ENCODE peak calls at places on chromosomes 11 and 22, in nine cellular contexts. A is IMR-90, K is esophagus muscularis mucosa, Z is A549, O is heart left ventricle, J is stomach, R is H54, Y is vagina, B is transverse colon. E is an unnamed sample.

GRCh38 chr11:17846852-17847453 is 112.4 kb downstream of the KCNC1 start:
- DNase-seq in A (peak), K (no peak), Z (peak), O (peak), J (no peak), R (peak), Y (no peak), B (no peak), E (no peak)

GRCh38 chr11:121137005-121137404 is 36.0 kb downstream of the TECTA start:
- DNase-seq in A (no peak), K (no peak), Z (no peak), O (no peak), J (no peak), R (no peak), Y (no peak), B (no peak), E (no peak)

GRCh38 chr11:114166897-114167323 is 107.4 kb downstream of the ZBTB16 start:
- DNase-seq in A (peak), K (no peak), Z (no peak), O (no peak), J (no peak), R (no peak), Y (no peak), B (no peak), E (no peak)

GRCh38 chr22:31223786-31224191 is 11.7 kb downstream of the LIMK2 start:
- DNase-seq in A (no peak), K (no peak), Z (no peak), O (no peak), J (no peak), R (no peak), Y (no peak), B (no peak), E (no peak)

GRCh38 chr22:49606562-49606961 is 221.1 kb downstream of the BRD1 start:
- DNase-seq in A (no peak), K (no peak), Z (no peak), O (no peak), J (no peak), R (no peak), Y (no peak), B (no peak), E (no peak)

GRCh38 chr22:46002757-46003270 is 25.9 kb upstream of the WNT7B start:
- DNase-seq in A (peak), K (no peak), Z (no peak), O (no peak), J (no peak), R (peak), Y (no peak), B (no peak), E (no peak)

GRCh38 chr11:10257478-10257877 is 36.5 kb downstream of the SBF2 start:
- DNase-seq in A (no peak), K (no peak), Z (no peak), O (no peak), J (no peak), R (no peak), Y (no peak), B (no peak), E (no peak)

GRCh38 chr11:6505577-6506240 is 8.6 kb downstream of the DNHD1 start:
- DNase-seq in A (peak), K (no peak), Z (peak), O (no peak), J (no peak), R (no peak), Y (no peak), B (no peak), E (no peak)

GRCh38 chr11:62614275-62614674 is 1.2 kb downstream of the ROM1 start:
- DNase-seq in A (no peak), K (no peak), Z (no peak), O (no peak), J (peak), R (peak), Y (no peak), B (no peak), E (no peak)

GRCh38 chr11:44427432-44427831 is 117.5 kb upstream of the ALX4 start:
- DNase-seq in A (no peak), K (no peak), Z (peak), O (no peak), J (no peak), R (no peak), Y (no peak), B (no peak), E (no peak)

GRCh38 chr11:126268708-126269579 is at the start of the genes FOXRED1 and SRPRA:
- DNase-seq in A (peak), K (peak), Z (peak), O (peak), J (peak), R (peak), Y (peak), B (peak), E (peak)

GRCh38 chr22:29102300-29102699 is 29.5 kb downstream of the KREMEN1 start:
- DNase-seq in A (no peak), K (no peak), Z (no peak), O (no peak), J (no peak), R (no peak), Y (no peak), B (no peak), E (no peak)

GRCh38 chr11:115674831-115675230 is 170.6 kb upstream of the CADM1 start:
- DNase-seq in A (no peak), K (no peak), Z (no peak), O (no peak), J (no peak), R (no peak), Y (no peak), B (no peak), E (no peak)

GRCh38 chr11:120326845-120327281 is 1.8 kb downstream of the TLCD5 start:
- DNase-seq in A (peak), K (no peak), Z (peak), O (no peak), J (no peak), R (no peak), Y (no peak), B (no peak), E (no peak)

DNA sequence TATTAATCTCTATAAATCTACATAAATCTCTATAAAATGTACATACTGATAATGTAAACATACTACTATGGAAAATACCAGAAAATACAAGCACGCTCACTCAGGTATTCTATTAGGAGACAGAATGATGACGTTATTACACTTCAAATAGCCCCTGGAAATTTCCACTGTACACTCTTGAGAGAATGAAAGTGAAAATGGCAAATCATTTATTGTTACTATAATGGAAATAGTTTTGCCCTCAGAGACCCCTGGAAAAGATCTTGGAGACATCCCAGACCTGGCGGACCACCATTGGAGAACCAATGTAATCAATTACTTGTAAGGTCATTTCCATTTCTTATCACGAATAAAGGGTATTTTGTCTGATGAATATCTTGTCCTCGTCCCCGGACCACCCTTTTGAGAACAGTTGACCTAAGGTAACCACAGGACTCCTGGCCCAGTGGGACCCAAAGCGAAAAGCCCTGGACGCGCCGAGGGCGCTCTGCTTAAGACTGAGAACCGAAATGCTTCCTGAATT is 509 bp upstream of the PRRG4 start:
- DNase-seq in A (no peak), K (no peak), Z (no peak), O (no peak), J (no peak), R (no peak), Y (no peak), B (no peak), E (no peak)
- TF ChIP-seq POLR2A in A (no peak), K (no peak), Z (no peak), O (no peak), J (no peak), R (no peak), Y (no peak), B (peak), E (peak)

DNA sequence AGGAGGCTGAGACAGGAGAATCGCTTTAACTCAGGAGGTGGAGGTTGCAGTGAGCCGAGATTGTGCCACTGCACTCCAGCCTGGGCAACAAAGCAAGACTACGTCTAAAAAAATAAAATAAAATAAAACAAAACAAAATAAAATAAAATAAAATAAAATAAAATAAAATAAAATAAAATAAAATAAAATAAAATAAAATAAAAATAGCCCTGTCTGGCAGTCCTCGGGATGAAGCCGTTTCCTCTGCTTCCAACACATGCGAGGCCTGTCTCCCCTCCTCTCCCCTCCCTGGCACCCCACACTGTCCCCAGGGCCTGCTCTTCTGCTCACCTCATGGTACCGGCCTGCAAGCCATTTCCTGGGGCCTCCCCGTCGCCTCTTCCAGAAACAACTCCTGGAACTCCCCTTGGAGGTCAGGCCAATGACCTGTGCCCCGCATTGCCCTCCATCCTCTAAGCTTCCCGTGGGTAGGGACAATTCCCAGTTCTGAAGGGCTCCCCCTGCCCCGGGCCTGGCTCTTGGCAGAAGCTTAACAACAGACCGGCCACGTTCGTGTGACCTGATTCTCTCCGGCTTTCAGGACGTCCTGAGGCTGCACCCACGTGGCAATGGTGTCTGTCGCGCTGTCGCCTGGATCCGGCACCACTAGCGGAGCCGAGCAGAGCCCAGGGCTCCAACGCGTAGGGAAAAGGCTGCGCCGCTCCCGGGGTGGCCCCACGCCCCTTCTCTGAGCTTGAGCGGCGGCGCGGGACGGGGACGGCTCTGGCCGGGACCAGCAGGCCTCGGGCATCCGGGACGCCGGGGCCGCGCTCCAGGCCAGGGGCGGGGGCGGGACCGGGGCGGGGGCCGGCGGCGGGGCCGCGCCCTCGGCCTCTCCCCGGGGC is 456 bp upstream of the PARVB start:
- DNase-seq in A (peak), K (no peak), Z (peak), O (peak), J (peak), R (no peak), Y (no peak), B (peak), E (peak)
- TF ChIP-seq POLR2A in A (no peak), K (peak), Z (peak), O (no peak), J (no peak), R (no peak), Y (no peak), B (peak), E (peak)

DNA sequence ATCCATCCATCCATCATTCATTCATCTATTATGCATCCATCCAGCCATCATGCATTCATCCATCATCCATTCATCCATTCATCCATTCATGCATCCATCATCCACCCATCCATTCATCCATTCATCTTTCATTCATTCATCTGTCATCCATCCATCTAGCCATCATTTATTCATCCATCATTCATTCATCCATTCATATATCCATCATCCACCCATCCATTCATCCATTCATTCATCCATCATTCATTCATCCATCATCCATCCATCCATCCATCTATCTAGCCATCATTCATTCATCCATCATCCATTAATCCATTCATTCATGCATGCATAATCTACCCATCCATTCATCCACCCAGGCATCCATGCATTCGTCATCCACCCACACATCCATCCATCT is 1450.3 kb downstream of the TBC1D22A start:
- DNase-seq in A (no peak), K (no peak), Z (no peak), O (no peak), J (no peak), R (no peak), Y (no peak), B (no peak), E (no peak)
- TF ChIP-seq POLR2A in A (no peak), K (no peak), Z (no peak), O (no peak), J (no peak), R (no peak), Y (no peak), B (no peak), E (no peak)

GRCh38 chr11:34356918-34357645 is 728 bp downstream of the ABTB2 start:
- DNase-seq in A (peak), K (peak), Z (peak), O (peak), J (peak), R (no peak), Y (no peak), B (peak), E (peak)
- TF ChIP-seq POLR2A in A (no peak), K (no peak), Z (no peak), O (no peak), J (no peak), R (no peak), Y (no peak), B (no peak), E (no peak)

GRCh38 chr11:119115484-119116234 is 5.7 kb upstream of the HINFP start:
- DNase-seq in A (no peak), K (no peak), Z (no peak), O (peak), J (no peak), R (no peak), Y (no peak), B (peak), E (no peak)
- TF ChIP-seq POLR2A in A (no peak), K (no peak), Z (no peak), O (no peak), J (no peak), R (no peak), Y (no peak), B (no peak), E (no peak)

DNA sequence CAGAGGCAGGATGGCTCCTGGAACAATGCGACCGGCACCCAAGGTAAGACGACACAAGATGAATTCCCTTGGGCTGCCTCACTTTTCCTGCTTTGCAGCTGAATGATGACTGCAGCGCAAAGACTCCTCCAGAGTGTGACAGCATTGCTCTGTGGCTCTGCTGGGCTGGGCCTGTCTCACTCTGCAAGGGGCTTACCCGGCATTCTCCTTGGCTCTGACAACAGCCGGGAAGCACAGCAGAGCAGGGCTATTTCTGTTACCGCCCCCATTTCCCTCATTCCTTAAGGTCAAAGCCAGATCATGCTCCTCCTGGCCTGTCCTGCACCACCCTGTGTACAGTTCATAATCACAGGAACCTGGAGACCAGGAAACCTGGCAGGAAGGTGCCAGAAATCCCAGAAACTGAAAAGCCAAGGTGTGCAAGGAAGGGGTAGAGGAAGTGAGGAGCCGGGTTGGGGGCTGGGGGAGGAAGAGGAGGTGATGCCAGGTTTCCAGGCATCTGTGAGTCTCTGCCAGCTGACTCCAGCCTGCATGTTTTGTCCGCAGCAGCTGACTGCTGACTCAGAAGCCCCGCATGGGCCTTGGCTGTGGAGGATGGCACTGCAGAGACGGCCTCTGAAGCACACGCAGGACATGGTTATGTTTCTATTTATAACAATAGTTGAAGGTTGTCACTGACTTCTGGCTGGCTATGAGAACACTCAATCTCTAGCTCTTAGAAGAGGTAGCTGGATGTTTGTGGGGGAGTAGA is 113.6 kb downstream of the MICAL3 start:
- DNase-seq in A (peak), K (no peak), Z (peak), O (peak), J (no peak), R (peak), Y (no peak), B (peak), E (no peak)
- TF ChIP-seq POLR2A in A (peak), K (no peak), Z (no peak), O (no peak), J (no peak), R (no peak), Y (no peak), B (no peak), E (no peak)

DNA sequence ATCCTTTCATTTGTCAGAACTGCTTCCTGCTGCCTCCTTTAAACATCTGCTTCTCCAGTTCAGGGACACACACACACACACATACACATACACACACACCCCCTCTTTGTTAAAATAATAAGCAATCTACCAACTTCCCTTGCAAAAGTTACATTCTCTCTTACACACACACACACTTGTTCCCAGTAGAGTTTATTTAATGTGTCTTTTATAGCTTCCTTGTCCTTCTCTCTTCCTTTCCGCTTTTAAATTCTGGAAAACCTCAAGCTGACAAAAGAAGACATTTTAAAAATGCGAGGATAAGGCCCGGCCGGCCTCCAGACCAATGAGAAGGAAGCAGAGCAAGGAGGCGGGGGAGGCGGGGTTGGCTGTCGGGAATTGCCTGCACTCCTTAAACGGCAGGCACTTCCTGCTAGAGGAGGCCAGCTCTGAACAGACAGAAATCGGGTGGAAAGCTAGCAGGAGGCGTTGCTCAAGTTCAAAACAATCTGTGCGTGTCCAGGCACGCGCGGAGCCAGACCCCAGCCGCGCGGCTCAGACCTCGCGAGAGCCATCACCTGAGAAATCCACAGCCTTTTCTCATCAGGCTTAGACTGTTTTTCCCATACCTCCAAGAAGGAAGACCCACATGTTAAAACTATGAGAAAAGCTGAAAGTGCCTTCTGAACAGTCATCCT is 99.9 kb downstream of the MAML2 start:
- DNase-seq in A (peak), K (peak), Z (peak), O (peak), J (peak), R (peak), Y (no peak), B (peak), E (peak)
- TF ChIP-seq POLR2A in A (no peak), K (no peak), Z (no peak), O (no peak), J (no peak), R (no peak), Y (no peak), B (peak), E (no peak)

DNA sequence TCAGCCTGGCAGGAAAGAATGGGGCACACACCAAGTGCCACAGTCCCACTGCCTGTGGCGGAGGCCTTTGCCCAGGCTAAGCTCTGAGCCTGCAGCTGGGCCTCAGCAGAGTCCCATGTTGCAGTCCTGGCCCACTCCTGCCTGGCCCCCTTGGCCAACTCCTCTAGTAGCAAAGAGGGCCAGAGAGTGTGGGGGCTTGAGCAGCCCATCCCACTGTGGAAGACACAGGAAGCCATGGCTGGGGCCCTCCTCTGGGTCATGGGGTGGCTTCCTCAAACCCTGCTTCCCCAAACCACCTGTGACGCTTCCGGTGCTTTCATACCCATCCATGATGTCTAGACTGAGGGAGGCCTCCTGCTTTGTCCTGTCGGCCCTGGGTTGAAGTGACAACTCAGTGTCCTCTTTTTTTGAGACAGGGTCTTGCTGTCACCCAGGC is 5.8 kb downstream of the RPS19BP1 start:
- DNase-seq in A (no peak), K (no peak), Z (no peak), O (no peak), J (no peak), R (no peak), Y (no peak), B (no peak), E (no peak)
- TF ChIP-seq POLR2A in A (peak), K (no peak), Z (no peak), O (no peak), J (no peak), R (no peak), Y (no peak), B (no peak), E (no peak)

E was measured in GM12891.